ENCODE peak calls at places on chromosome 16, in six cellular contexts. N, S, C, L, B and P are unnamed samples.

GRCh38 chr16:10972956-10973464 is 28.6 kb downstream of the CLEC16A start:
- ATAC-seq in N (no peak), B (no peak), S (peak), L (no peak), C (no peak), P (no peak)

GRCh38 chr16:56211471-56211944 is 20.2 kb downstream of the GNAO1 start:
- ATAC-seq in S (no peak), N (no peak), B (no peak), L (peak), C (peak), P (peak)

GRCh38 chr16:79632289-79632688 is 31.8 kb upstream of the MAF start:
- ATAC-seq in L (no peak), S (no peak), B (no peak), N (peak), C (no peak), P (no peak)

GRCh38 chr16:1287982-1288670 is 21.3 kb upstream of the UBE2I start:
- ATAC-seq in N (no peak), B (no peak), S (no peak), C (peak), L (peak), P (no peak)

GRCh38 chr16:64711596-64711995 is 410.3 kb downstream of the CDH11 start:
- ATAC-seq in B (no peak), N (no peak), L (no peak), S (no peak), C (no peak), P (no peak)

GRCh38 chr16:69397821-69398521 is 12.2 kb upstream of the TERF2 start:
- ATAC-seq in B (peak), N (peak), L (peak), S (peak), C (peak), P (peak)

GRCh38 chr16:85174871-85175723 is 62.8 kb upstream of the CIBAR2 start:
- ATAC-seq in C (no peak), S (no peak), N (no peak), B (no peak), L (no peak), P (no peak)

GRCh38 chr16:21277045-21277926 is 804 bp downstream of the CRYM start:
- ATAC-seq in N (no peak), C (peak), S (peak), L (no peak), B (peak), P (no peak)

GRCh38 chr16:30350134-30350871 is 4.8 kb downstream of the CD2BP2 start:
- ATAC-seq in L (no peak), C (no peak), N (no peak), B (no peak), S (no peak), P (no peak)

GRCh38 chr16:72847187-72848044 is 200.5 kb downstream of the ZFHX3 start:
- ATAC-seq in S (peak), C (no peak), N (no peak), B (peak), L (no peak), P (no peak)

GRCh38 chr16:28179354-28179753 is 32.4 kb downstream of the XPO6 start:
- ATAC-seq in B (no peak), L (no peak), N (no peak), S (no peak), C (no peak), P (no peak)

GRCh38 chr16:76756951-76757350 is 434.0 kb upstream of the MON1B start:
- ATAC-seq in B (no peak), L (no peak), S (no peak), C (no peak), N (no peak), P (no peak)

GRCh38 chr16:76197925-76198324 is 79.3 kb upstream of the CNTNAP4 start:
- ATAC-seq in C (no peak), B (no peak), N (no peak), S (no peak), L (no peak), P (no peak)

GRCh38 chr16:77894054-77894632 is 105.8 kb downstream of the VAT1L start:
- ATAC-seq in B (no peak), C (peak), L (no peak), S (no peak), N (no peak), P (no peak)

GRCh38 chr16:87319997-87320491 is 2.9 kb upstream of the C16orf95 start:
- ATAC-seq in S (no peak), L (no peak), N (no peak), B (no peak), C (no peak), P (no peak)

GRCh38 chr16:57447142-57447962 is at the start of the genes CIAPIN1 and COQ9:
- ATAC-seq in S (peak), C (peak), N (peak), L (peak), B (peak), P (peak)
- TF ChIP-seq POLR2A in S (peak), C (peak), N (peak), L (peak), B (no peak), P (peak)

DNA sequence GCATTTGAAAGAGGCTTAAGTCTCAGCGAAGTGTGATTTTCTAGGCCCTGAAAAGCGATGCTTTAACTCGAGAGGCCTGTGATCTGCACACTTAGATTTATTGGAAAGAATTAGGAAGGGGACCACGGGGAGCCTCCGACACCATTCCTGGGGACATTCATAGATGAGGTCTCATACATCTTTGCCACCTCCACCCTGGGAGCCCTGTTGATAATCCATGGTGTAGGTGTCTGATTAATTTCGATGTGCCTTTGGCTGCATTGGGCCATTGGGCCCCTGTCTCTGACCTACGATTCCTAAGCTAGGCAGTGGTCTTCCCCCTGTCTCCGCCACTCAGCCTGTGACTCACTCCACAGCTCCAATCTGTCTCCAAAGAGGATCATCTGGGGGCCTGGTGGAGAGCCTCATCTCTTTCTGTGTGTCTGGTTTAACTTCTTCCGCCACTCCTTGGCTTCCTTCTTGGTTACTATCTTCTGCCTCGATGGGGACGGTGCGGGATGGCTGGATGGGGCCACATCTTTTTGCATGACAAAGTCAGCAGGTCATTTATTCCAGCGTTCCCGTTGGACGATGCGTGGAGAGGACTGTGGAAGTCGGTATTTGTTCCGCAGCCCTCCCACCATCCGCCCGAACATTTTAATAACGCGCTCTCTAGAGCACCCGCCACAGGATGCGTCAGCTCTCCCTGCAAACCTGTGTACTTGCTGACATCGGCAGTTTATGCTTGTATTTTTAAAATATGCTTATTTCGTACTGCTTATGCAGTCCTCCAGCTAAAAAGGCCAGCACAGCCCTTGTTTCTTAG is 109.3 kb downstream of the IRX3 start:
- ATAC-seq in L (no peak), B (no peak), C (no peak), N (no peak), S (no peak), P (no peak)
- H3K4me3 ChIP-seq in L (no peak), B (no peak), C (no peak), N (no peak), S (no peak), P (no peak)

GRCh38 chr16:17927015-17927414 is 409.5 kb downstream of the NPIPA8 start:
- ATAC-seq in S (no peak), N (no peak), B (no peak), C (no peak), L (no peak), P (no peak)
- H3K27ac ChIP-seq in S (no peak), N (no peak), B (no peak), C (no peak), L (no peak), P (no peak)

GRCh38 chr16:19523559-19524355 is at the start of gene CCP110:
- ATAC-seq in B (peak), L (peak), C (peak), S (peak), N (peak), P (peak)
- TF ChIP-seq POLR2A in B (no peak), L (peak), C (peak), S (peak), N (no peak), P (peak)

DNA sequence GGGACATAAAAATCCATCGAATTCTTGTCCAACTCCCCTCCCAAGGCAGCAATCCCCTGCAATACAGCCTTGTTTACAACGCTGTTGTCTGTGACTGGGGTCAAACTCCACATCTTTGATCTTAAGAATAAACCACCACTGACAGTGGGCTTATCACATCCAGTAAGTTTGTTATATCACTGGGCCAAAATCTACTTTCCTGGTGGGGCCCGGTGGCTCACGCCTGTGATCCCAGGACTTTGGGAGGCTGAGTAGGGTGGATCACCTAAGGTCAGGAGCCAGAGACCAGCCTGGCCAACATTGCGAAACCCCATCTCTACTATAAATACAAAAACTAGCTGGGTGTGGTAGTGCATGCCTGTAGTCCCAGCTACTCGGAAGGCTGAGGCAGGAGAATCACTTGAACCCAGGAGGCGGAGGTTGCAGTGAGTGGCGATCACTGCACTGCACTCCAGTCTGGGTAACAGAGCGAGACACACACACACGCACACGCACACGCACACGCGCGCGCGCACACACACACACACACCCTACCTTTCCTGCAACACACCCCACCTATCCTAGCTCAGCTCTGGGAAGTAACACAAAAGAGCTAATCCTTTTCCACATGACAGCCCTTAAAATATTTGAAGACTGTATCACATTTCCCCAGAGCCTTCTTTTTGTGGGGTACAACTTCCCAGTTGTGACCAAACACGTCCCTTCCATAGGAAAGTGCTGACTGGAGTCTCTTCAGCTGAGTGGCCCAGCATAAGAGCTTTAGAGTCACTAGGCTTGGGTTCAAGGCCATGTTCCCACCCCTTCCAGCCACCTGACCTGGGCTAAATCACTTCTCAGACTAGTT is 20.9 kb upstream of the ABCC1 start:
- ATAC-seq in L (no peak), N (no peak), B (no peak), S (no peak), C (no peak), P (no peak)
- H3K4me3 ChIP-seq in L (no peak), N (no peak), B (no peak), S (no peak), C (no peak), P (no peak)

GRCh38 chr16:57799619-57800212 is 2.6 kb downstream of the KIFC3 start:
- ATAC-seq in B (no peak), N (peak), C (no peak), L (no peak), S (no peak), P (no peak)

GRCh38 chr16:57801856-57802634 is at the start of gene KIFC3:
- ATAC-seq in L (peak), C (peak), B (peak), S (peak), N (peak), P (peak)

GRCh38 chr16:57800213-57801097 is 1.8 kb downstream of the KIFC3 start:
- ATAC-seq in N (no peak), B (no peak), C (no peak), L (no peak), S (peak), P (no peak)

GRCh38 chr16:57802635-57803412 is 533 bp upstream of the KIFC3 start:
- ATAC-seq in B (peak), L (peak), N (no peak), S (peak), C (peak), P (peak)

GRCh38 chr16:57801098-57801855 is 1.0 kb downstream of the KIFC3 start:
- ATAC-seq in B (peak), N (no peak), C (peak), S (peak), L (no peak), P (peak)
- H3K27ac ChIP-seq in B (peak), N (peak), C (peak), S (peak), L (peak), P (peak)

GRCh38 chr16:6913535-6913934 is 419.1 kb upstream of the RBFOX1 start:
- ATAC-seq in B (no peak), C (no peak), L (no peak), N (no peak), S (no peak), P (no peak)
- TF ChIP-seq POLR2A in B (no peak), C (no peak), L (no peak), N (no peak), S (no peak), P (no peak)

DNA sequence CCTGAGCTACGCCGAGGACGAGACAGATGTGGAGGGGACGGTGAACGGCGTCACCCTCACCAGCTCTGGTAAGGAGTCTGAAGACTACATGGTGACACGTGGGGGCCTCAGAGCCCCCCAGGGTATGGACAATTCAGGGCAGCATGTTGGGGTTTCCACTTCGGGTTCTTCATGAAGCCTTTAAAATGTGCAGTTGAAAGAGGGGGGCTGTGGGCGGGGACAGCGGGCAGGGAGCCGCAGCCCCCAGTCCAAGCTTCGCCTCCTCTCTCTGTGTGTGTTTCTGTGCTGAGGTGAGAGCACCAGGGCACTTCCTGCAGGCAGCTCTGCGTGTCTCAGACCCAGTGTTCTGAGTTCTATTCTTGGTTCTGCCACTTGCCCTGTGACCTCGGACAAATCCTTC is 24.0 kb downstream of the NMRAL1 start:
- ATAC-seq in B (no peak), N (no peak), L (no peak), S (no peak), C (no peak), P (no peak)
- H3K4me3 ChIP-seq in B (no peak), N (no peak), L (no peak), S (no peak), C (no peak), P (no peak)

DNA sequence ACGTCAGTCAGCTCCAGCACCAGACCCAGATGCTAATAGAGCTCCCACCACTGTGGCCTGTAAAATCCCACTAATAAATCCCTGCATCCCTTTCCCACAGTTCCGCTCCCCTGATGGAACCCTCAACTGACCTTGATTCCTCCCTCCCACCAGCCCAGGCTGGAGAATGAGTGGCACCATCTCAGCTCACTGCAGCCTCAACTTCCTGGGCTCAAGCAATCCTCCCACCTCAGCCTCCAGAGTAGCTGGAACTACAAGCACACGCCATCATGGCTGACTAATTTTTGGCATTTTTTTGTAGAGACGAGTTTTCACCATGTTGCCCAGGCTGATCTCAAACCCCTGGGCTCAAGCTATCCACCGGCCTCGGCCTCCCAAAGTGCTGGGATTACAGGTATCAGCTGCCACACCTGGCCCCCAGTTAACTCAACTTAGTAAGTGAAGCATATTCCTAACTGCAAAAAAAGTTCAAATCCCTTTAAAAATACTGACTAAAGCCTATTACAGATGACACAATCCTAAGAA is 15.6 kb downstream of the USP7 start:
- ATAC-seq in N (no peak), S (no peak), B (no peak), C (no peak), L (no peak), P (no peak)
- H3K27ac ChIP-seq in N (no peak), S (no peak), B (no peak), C (no peak), L (no peak), P (no peak)

GRCh38 chr16:185213-185612 is 5.0 kb downstream of the HBQ1 start:
- ATAC-seq in N (no peak), B (no peak), S (no peak), L (no peak), C (no peak), P (no peak)
- TF ChIP-seq POLR2A in N (no peak), B (no peak), S (peak), L (no peak), C (no peak), P (no peak)